ENCODE peak calls at places on chromosome 10, in ten cellular contexts. O, E, C, F, L, H, K, M, B and T are unnamed samples.

GRCh38 chr10:102608487-102608886 is 35.8 kb upstream of the TRIM8 start:
- DNase-seq in O (no peak), E (no peak), C (no peak), F (no peak), L (no peak), H (no peak), K (no peak), M (no peak), B (no peak), T (no peak)

GRCh38 chr10:22601618-22602017 is 112.8 kb downstream of the PIP4K2A start:
- DNase-seq in O (no peak), E (no peak), C (no peak), F (no peak), L (no peak), H (no peak), K (no peak), M (no peak), B (no peak), T (no peak)

GRCh38 chr10:43817368-43817767 is 168.7 kb upstream of the ZNF32 start:
- DNase-seq in O (no peak), E (no peak), C (no peak), F (no peak), L (no peak), H (no peak), K (no peak), M (no peak), B (no peak), T (no peak)

GRCh38 chr10:31315453-31315852 is 3.6 kb upstream of the ZEB1 start:
- DNase-seq in O (no peak), E (no peak), C (no peak), F (no peak), L (no peak), H (no peak), K (no peak), M (no peak), B (no peak), T (no peak)

GRCh38 chr10:75954486-75954885 is 523.1 kb downstream of the LRMDA start:
- DNase-seq in O (no peak), E (no peak), C (no peak), F (no peak), L (no peak), H (no peak), K (no peak), M (no peak), B (no peak), T (no peak)

GRCh38 chr10:119025776-119026175 is 3.7 kb upstream of the NANOS1 start:
- DNase-seq in O (no peak), E (no peak), C (no peak), F (no peak), L (no peak), H (no peak), K (no peak), M (no peak), B (no peak), T (no peak)

GRCh38 chr10:12299222-12299973 is 49.9 kb upstream of the CAMK1D start:
- DNase-seq in O (no peak), E (no peak), C (no peak), F (no peak), L (no peak), H (no peak), K (no peak), M (no peak), B (no peak), T (no peak)

GRCh38 chr10:10785627-10786333 is 231.9 kb upstream of the CELF2 start:
- DNase-seq in O (no peak), E (no peak), C (no peak), F (no peak), L (no peak), H (no peak), K (no peak), M (no peak), B (no peak), T (no peak)

GRCh38 chr10:61475449-61475873 is 22.3 kb upstream of the TMEM26 start:
- DNase-seq in O (no peak), E (no peak), C (no peak), F (no peak), L (no peak), H (no peak), K (no peak), M (no peak), B (no peak), T (no peak)

GRCh38 chr10:127195041-127195506 is 1.3 kb downstream of the INSYN2A start:
- DNase-seq in O (no peak), E (no peak), C (no peak), F (no peak), L (no peak), H (no peak), K (no peak), M (no peak), B (no peak), T (no peak)

GRCh38 chr10:6163364-6164270 is 39.1 kb upstream of the PFKFB3 start:
- DNase-seq in O (peak), E (peak), C (peak), F (peak), L (peak), H (peak), K (peak), M (peak), B (peak), T (peak)

GRCh38 chr10:78879621-78880020 is 189.1 kb upstream of the ZMIZ1 start:
- DNase-seq in O (no peak), E (no peak), C (no peak), F (no peak), L (no peak), H (no peak), K (no peak), M (no peak), B (no peak), T (no peak)

GRCh38 chr10:23035569-23035968 is 59.8 kb upstream of the MSRB2 start:
- DNase-seq in O (no peak), E (no peak), C (no peak), F (no peak), L (no peak), H (no peak), K (no peak), M (no peak), B (no peak), T (no peak)

GRCh38 chr10:110069502-110069982 is 61.8 kb downstream of the ADD3 start:
- DNase-seq in O (no peak), E (no peak), C (peak), F (no peak), L (no peak), H (no peak), K (peak), M (peak), B (no peak), T (no peak)

GRCh38 chr10:79149662-79150443 is 81.1 kb downstream of the ZMIZ1 start:
- DNase-seq in O (no peak), E (no peak), C (peak), F (peak), L (peak), H (no peak), K (no peak), M (no peak), B (peak), T (peak)

GRCh38 chr10:122748496-122748895 is 48.9 kb upstream of the C10orf120 start:
- DNase-seq in O (no peak), E (no peak), C (no peak), F (no peak), L (no peak), H (no peak), K (no peak), M (no peak), B (no peak), T (no peak)

GRCh38 chr10:110399163-110400094 is 94.7 kb upstream of the SMNDC1 start:
- DNase-seq in O (peak), E (no peak), C (no peak), F (no peak), L (peak), H (no peak), K (no peak), M (no peak), B (no peak), T (no peak)

GRCh38 chr10:14184841-14185500 is 145.8 kb downstream of the FRMD4A start:
- DNase-seq in O (no peak), E (no peak), C (peak), F (peak), L (peak), H (no peak), K (no peak), M (no peak), B (no peak), T (peak)

GRCh38 chr10:49748006-49748405 is 14.1 kb downstream of the OGDHL start:
- DNase-seq in O (no peak), E (no peak), C (no peak), F (no peak), L (no peak), H (no peak), K (no peak), M (no peak), B (no peak), T (no peak)